ENCODE peak calls at places on chromosome 9, in six cellular contexts. M is AG04450, H is WERI-Rb-1, O is GM12865, U is brain microvascular endothelial cell, X is bronchial epithelial cell. K is an unnamed sample.

GRCh38 chr9:35521708-35522107 is 31.8 kb downstream of the RUSC2 start:
- DNase-seq in M (peak; percentile 75), H (no peak), O (no peak), U (peak; percentile 54), X (no peak), K (no peak)

GRCh38 chr9:2029666-2030170 is 14.6 kb downstream of the SMARCA2 start:
- DNase-seq in M (no peak), H (no peak), O (no peak), U (no peak), X (no peak), K (no peak)

GRCh38 chr9:14868772-14869583 is 41.2 kb downstream of the FREM1 start:
- DNase-seq in M (no peak), H (peak; percentile 61), O (no peak), U (no peak), X (no peak), K (no peak)

GRCh38 chr9:14415947-14416346 is 102.0 kb upstream of the NFIB start:
- DNase-seq in M (peak; percentile 70), H (no peak), O (no peak), U (peak; percentile 70), X (peak; percentile 43), K (no peak)

GRCh38 chr9:128251701-128252100 is 24.1 kb downstream of the GOLGA2 start:
- DNase-seq in M (no peak), H (no peak), O (no peak), U (no peak), X (no peak), K (no peak)

GRCh38 chr9:116566677-116567488 is 120.2 kb upstream of the TRIM32 start:
- DNase-seq in M (peak; percentile 18), H (no peak), O (no peak), U (no peak), X (peak; percentile 60), K (peak; percentile 67)

GRCh38 chr9:131673068-131673467 is 66.8 kb downstream of the RAPGEF1 start:
- DNase-seq in M (no peak), H (no peak), O (no peak), U (no peak), X (no peak), K (no peak)

GRCh38 chr9:89978185-89978584 is 373.4 kb downstream of the GADD45G start:
- DNase-seq in M (no peak), H (no peak), O (no peak), U (peak; percentile 19), X (peak; percentile 38), K (no peak)

GRCh38 chr9:116516456-116516855 is 170.6 kb upstream of the TRIM32 start:
- DNase-seq in M (no peak), H (no peak), O (no peak), U (peak; percentile 9), X (no peak), K (no peak)

GRCh38 chr9:126984969-126985368 is 70.4 kb downstream of the RALGPS1 start:
- DNase-seq in M (no peak), H (no peak), O (no peak), U (no peak), X (peak; percentile 32), K (no peak)

GRCh38 chr9:87109851-87110250 is 162.5 kb upstream of the GAS1 start:
- DNase-seq in M (no peak), H (no peak), O (no peak), U (peak; percentile 20), X (no peak), K (no peak)

GRCh38 chr9:131095666-131096489 is 453 bp upstream of the AIF1L start:
- DNase-seq in M (no peak), H (peak; percentile 88), O (no peak), U (no peak), X (no peak), K (no peak)

GRCh38 chr9:32807217-32807616 is 23.9 kb downstream of the TMEM215 start:
- DNase-seq in M (no peak), H (no peak), O (no peak), U (no peak), X (no peak), K (no peak)

GRCh38 chr9:34994429-34995287 is 5.1 kb downstream of the DNAJB5 start:
- DNase-seq in M (no peak), H (peak; percentile 86), O (peak; percentile 15), U (no peak), X (peak; percentile 66), K (no peak)

GRCh38 chr9:80351612-80352011 is 779.8 kb downstream of the TLE4 start:
- DNase-seq in M (no peak), H (no peak), O (no peak), U (no peak), X (no peak), K (no peak)

GRCh38 chr9:90991953-90992352 is 190.3 kb downstream of the SYK start:
- DNase-seq in M (no peak), H (no peak), O (no peak), U (no peak), X (no peak), K (no peak)

GRCh38 chr9:2725126-2725525 is 7.8 kb downstream of the KCNV2 start:
- DNase-seq in M (no peak), H (no peak), O (no peak), U (no peak), X (peak; percentile 21), K (peak; percentile 64)

GRCh38 chr9:127158995-127159801 is 36.8 kb upstream of the ANGPTL2 start:
- DNase-seq in M (peak; percentile 60), H (peak; percentile 93), O (no peak), U (peak; percentile 75), X (peak; percentile 33), K (peak; percentile 89)

GRCh38 chr9:127875306-127875966 is 2.0 kb downstream of the AK1 start:
- DNase-seq in M (no peak), H (no peak), O (no peak), U (peak; percentile 30), X (no peak), K (no peak)

DNA sequence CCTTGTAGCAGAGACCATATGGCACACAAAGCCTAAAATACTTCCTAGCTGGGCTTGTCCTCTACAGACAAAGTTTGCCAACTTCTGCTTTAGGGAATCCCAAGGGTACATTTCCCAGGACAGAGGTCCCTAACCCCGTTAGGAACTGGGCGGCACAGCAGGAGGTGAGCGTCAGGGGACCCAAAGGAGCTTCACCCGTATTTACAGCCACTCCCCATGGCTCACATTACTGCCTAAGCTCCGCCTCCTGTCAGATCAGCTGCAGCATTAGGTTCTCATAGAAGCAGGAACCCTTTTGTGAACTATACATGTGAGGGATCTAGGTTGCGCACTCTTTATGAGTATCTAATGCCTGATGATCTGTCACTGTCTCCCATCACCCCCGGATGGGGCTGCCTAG is 88.5 kb upstream of the TRPM3 start:
- DNase-seq in M (no peak), H (no peak), O (no peak), U (no peak), X (no peak), K (no peak)
- H3K4me3 ChIP-seq in M (no peak overlapping the region), H (no peak overlapping the region), O (no peak overlapping the region), U (no peak overlapping the region), X (no peak overlapping the region), K (no peak overlapping the region)

GRCh38 chr9:136790640-136791465 is at the start of gene TMEM141:
- DNase-seq in M (peak; percentile 99), H (peak; percentile 100), O (peak; percentile 100), U (peak; percentile 99), X (peak; percentile 93), K (peak; percentile 77)

GRCh38 chr9:136793063-136793946 is 2.2 kb downstream of the TMEM141 start:
- DNase-seq in M (no peak), H (peak; percentile 53), O (no peak), U (no peak), X (no peak), K (no peak)

GRCh38 chr9:136792321-136793062 is 1.3 kb downstream of the TMEM141 start:
- DNase-seq in M (no peak), H (no peak), O (no peak), U (no peak), X (no peak), K (no peak)

GRCh38 chr9:136789523-136789937 is 1.6 kb upstream of the TMEM141 start:
- DNase-seq in M (no peak), H (no peak), O (no peak), U (no peak), X (no peak), K (no peak)

GRCh38 chr9:136791466-136792276 is 527 bp downstream of the TMEM141 start:
- DNase-seq in M (no peak), H (peak; percentile 75), O (peak; percentile 71), U (no peak), X (peak; percentile 75), K (no peak)
- TF ChIP-seq CTCF in M (peak; percentile 93), H (peak; percentile 89), O (peak; percentile 91), U (peak; percentile 94), X (peak; percentile 99), K (peak; percentile 96)

GRCh38 chr9:133406039-133406438 is 11.8 kb downstream of the REXO4 start:
- DNase-seq in M (no peak), H (no peak), O (no peak), U (no peak), X (no peak), K (no peak)

GRCh38 chr9:133402689-133403088 is 15.1 kb downstream of the REXO4 start:
- DNase-seq in M (no peak), H (no peak), O (no peak), U (no peak), X (no peak), K (no peak)

GRCh38 chr9:133405508-133406009 is 12.3 kb downstream of the REXO4 start:
- DNase-seq in M (no peak), H (no peak), O (no peak), U (no peak), X (no peak), K (no peak)

GRCh38 chr9:133404440-133405002 is 13.3 kb downstream of the REXO4 start:
- DNase-seq in M (no peak), H (no peak), O (no peak), U (no peak), X (no peak), K (no peak)

DNA sequence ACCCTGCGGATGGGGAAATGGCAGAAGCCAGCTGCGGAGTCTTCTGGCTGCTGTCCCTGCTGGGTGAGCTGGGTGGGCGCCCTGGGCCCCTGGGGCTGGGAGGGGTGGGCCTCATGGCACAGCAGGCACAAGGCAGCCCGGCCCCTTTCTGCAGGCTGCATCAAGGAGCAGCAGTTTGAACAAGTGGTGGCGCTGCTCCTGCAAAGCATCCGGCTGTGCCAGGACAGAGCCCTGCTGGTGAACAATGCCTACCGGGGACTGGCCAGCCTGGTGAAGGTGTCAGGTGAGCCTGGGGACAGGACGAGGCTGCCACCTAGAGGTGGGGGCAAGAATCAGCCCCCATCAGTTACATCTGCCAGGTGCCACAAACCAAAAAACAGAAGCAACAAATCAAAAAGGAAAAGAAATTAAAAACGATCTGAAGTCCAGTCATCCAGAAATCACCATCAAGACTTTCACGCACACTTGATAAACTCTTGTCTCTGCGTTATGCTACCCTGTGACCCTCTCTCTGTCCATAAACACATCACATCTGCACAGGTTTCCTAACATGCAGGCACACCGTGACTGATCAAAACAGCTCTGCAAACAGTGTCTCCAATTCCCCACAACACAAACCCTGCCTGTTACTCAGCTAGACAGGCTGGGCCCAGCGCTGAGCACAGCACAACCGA is 13.9 kb downstream of the REXO4 start:
- DNase-seq in M (no peak), H (peak; percentile 51), O (peak; percentile 46), U (no peak), X (peak; percentile 62), K (no peak)
- H3K4me3 ChIP-seq in M (no peak overlapping the region), H (no peak overlapping the region), O (no peak overlapping the region), U (no peak overlapping the region), X (no peak overlapping the region), K (no peak overlapping the region)

DNA sequence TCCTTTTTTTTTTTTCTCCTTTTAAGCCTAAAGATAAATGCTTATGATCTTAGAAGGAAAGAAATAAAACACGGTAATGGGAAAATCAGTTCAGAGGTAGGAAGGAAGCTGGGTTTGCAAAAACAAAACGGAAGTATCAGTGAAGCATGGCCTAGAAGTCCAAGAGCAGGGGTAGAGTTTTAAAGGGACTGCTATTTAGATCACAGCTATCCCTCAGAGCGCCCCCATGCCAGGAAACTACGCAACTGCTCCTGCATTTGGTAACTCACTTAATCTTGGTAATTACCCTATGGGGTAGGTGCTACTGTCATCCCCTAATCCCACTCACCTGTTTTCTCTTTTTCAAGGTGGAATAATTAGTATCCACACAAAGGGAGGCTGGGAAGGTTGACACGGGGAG is 16.0 kb downstream of the TLE1 start:
- DNase-seq in M (no peak), H (no peak), O (no peak), U (no peak), X (no peak), K (no peak)
- TF ChIP-seq CTCF in M (no peak), H (peak; percentile 20), O (no peak), U (no peak), X (no peak), K (peak; percentile 10)

K was measured in epithelial cell of proximal tubule.